ENCODE peak calls at places on chromosomes 5 and 9, in five cellular contexts. U is IMR-90, J is adrenal gland, T is left ventricle myocardium inferior, K is pancreas. P is an unnamed sample.

GRCh38 chr5:75611324-75612210 is at the start of gene ANKDD1B:
- DNase-seq in U (peak), J (peak), T (no peak), K (peak), P (peak)

GRCh38 chr5:117682416-117682815 is 1107.8 kb upstream of the SEMA6A start:
- DNase-seq in U (peak), J (no peak), T (no peak), K (no peak), P (no peak)

GRCh38 chr9:119368179-119368578 is 1.1 kb downstream of the BRINP1 start:
- DNase-seq in U (no peak), J (no peak), T (no peak), K (no peak), P (no peak)

GRCh38 chr5:163914911-163915310 is 409.5 kb downstream of the MAT2B start:
- DNase-seq in U (no peak), J (no peak), T (no peak), K (peak), P (peak)

GRCh38 chr5:87437724-87438123 is 25.0 kb upstream of the CCNH start:
- DNase-seq in U (no peak), J (no peak), T (no peak), K (no peak), P (no peak)

GRCh38 chr9:108626743-108627142 is 229.0 kb downstream of the ACTL7B start:
- DNase-seq in U (no peak), J (no peak), T (no peak), K (peak), P (no peak)

GRCh38 chr5:61018102-61018501 is 73.1 kb downstream of the NDUFAF2 start:
- DNase-seq in U (no peak), J (no peak), T (no peak), K (no peak), P (no peak)

GRCh38 chr9:101026824-101027223 is 1.7 kb upstream of the PLPPR1 start:
- DNase-seq in U (no peak), J (no peak), T (no peak), K (no peak), P (peak)

GRCh38 chr9:136804509-136805206 is 3.1 kb upstream of the RABL6 start:
- DNase-seq in U (no peak), J (no peak), T (no peak), K (peak), P (no peak)

GRCh38 chr9:122318284-122318683 is 52.5 kb upstream of the PTGS1 start:
- DNase-seq in U (no peak), J (no peak), T (no peak), K (no peak), P (no peak)

GRCh38 chr9:37100750-37101149 is 19.6 kb upstream of the ZCCHC7 start:
- DNase-seq in U (no peak), J (no peak), T (no peak), K (no peak), P (no peak)

GRCh38 chr5:12292610-12293204 is 388.5 kb upstream of the CTNND2 start:
- DNase-seq in U (no peak), J (no peak), T (no peak), K (no peak), P (peak)

GRCh38 chr9:113953541-113953940 is 77.4 kb downstream of the ZNF618 start:
- DNase-seq in U (peak), J (no peak), T (no peak), K (no peak), P (peak)

DNA sequence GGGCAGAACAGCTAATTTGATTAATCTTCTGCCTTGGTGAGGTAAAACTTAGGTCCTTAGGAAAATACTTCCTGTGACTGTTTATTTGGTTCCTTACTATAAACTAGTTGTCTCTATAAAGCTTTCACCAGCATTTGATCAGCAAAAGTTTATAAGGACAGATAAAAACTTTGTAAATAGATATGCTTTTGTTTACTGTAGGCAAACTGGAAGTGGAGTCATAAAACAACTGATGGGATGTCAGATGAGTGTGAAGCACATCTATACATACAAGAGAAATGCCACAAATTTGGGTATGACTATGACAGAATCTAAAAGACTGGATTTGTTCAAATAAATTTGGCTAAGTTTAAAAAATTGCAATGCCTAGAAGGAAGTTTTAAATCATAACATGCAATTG is 5.5 kb downstream of the PTGER4 start:
- DNase-seq in U (no peak), J (no peak), T (no peak), K (no peak), P (no peak)
- H3K4me3 ChIP-seq in U (no peak), J (peak), T (peak), K (no peak), P (no peak)

GRCh38 chr9:10855847-10856246 is 243.0 kb upstream of the PTPRD start:
- DNase-seq in U (no peak), J (no peak), T (no peak), K (no peak), P (peak)
- TF ChIP-seq CTCF in U (no peak), J (peak), T (no peak), K (no peak), P (peak)

GRCh38 chr5:142110988-142111687 is 2.6 kb downstream of the NDFIP1 start:
- DNase-seq in U (no peak), J (no peak), T (no peak), K (no peak), P (no peak)
- H3K4me3 ChIP-seq in U (no peak), J (peak), T (peak), K (no peak), P (no peak)

DNA sequence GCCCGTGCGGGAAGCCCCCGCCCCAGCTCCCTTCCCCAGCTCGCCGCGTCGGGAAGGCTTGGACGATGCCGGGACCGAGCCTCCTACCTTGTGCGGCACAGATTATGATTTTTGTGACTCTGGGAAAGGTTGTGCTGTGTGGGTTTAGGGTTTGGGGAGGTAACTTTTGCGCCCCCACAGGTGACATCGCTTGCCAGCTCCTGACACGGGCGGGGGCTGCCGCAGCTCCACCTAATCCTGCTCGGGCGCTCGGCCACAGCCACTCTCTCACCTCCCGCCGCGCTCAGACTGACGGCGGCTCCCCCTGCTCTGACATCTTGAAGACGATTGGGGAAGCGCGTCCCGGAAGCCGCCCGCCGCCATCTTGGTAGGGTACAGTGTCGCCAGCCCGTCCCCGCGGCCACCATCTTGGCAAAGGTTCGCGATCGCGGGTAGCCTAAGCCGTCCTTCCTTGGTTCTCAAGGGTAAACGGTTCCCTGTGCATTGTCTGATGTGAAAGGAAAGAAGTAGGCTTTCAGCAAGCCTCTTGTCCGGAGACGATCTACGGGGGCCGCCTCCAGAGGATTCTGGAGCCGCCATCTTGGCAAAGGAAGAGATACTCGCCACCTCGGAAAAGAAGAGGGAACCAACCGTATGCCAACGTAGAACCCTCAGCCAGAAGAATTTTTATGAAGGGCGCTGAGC is 1.7 kb upstream of the NR3C1 start:
- DNase-seq in U (peak), J (peak), T (peak), K (peak), P (peak)
- TF ChIP-seq CTCF in U (no peak), J (peak), T (no peak), K (no peak), P (peak)

GRCh38 chr5:68288756-68289134 is 73.2 kb downstream of the PIK3R1 start:
- DNase-seq in U (no peak), J (peak), T (peak), K (peak), P (no peak)
- H3K4me3 ChIP-seq in U (peak), J (peak), T (peak), K (peak), P (peak)

DNA sequence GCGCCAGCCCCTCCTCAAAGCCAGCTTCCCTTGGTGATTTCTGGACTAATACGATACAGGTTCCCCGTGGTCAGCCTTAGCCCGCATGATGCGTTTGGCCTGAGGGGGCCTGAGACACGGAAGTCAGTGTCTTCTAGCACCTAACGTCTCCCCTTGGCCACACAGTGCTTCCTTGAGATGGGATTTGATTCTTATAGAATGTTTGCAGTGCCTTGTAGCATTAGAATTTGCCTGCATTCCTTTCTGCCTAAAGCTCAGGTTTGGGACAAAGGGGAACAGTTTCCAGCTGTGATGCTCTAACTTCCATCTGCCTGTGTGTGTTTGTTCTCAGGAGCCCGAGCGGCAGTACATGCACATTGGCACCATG is 34.4 kb downstream of the CFAP90 start:
- DNase-seq in U (no peak), J (no peak), T (no peak), K (no peak), P (no peak)
- TF ChIP-seq CTCF in U (no peak), J (no peak), T (no peak), K (no peak), P (no peak)

GRCh38 chr9:131915181-131915580 is 164.5 kb downstream of the MED27 start:
- DNase-seq in U (peak), J (no peak), T (no peak), K (no peak), P (peak)

GRCh38 chr9:131923766-131924165 is 155.9 kb downstream of the MED27 start:
- DNase-seq in U (peak), J (no peak), T (no peak), K (no peak), P (no peak)

GRCh38 chr9:131917009-131917408 is 162.7 kb downstream of the MED27 start:
- DNase-seq in U (no peak), J (no peak), T (no peak), K (no peak), P (no peak)

GRCh38 chr9:131923132-131923671 is 156.5 kb downstream of the MED27 start:
- DNase-seq in U (no peak), J (no peak), T (no peak), K (no peak), P (no peak)

DNA sequence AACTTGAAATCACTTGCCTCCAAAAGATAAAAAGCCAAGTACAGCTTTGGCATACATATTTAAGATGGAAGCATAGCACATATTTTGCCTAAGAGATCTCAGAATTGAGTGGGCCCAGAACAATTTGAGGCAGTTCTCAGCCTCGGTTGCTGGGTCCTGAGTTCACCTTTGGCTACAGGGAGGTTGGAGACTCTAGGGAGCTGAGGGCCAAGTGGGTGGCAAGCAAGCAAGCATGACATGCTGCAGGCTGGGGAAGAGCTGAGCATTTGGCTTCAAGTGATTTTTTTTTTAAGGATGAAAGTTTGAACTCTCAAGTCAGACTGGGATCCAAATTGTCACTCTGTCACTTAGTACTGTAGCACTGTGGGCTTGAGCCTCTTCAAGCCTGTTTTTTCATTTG is 160.5 kb downstream of the MED27 start:
- DNase-seq in U (no peak), J (no peak), T (no peak), K (no peak), P (no peak)
- H3K4me3 ChIP-seq in U (no peak), J (no peak), T (no peak), K (no peak), P (no peak)

DNA sequence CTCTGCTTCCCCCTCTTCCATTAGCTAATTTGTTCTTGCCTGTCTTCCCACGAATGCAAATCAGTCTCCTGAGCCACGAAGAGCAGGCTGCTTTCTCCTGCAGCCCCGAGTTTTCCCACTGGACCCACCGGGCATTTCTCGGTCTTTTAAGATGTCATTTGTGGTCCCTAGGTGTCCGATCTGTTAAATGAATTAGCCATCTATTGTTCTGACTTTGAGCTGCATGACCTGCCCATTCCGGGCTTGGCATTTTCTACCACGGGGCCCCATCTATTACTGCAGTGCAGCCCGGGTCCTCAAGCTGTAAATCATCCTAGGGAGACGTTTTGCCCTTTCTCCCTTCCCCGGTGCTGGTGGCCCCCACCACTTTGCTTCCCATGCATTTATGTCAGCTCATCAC is 405.3 kb downstream of the IRX1 start:
- DNase-seq in U (no peak), J (no peak), T (no peak), K (no peak), P (no peak)
- TF ChIP-seq CTCF in U (no peak), J (no peak), T (no peak), K (no peak), P (no peak)

DNA sequence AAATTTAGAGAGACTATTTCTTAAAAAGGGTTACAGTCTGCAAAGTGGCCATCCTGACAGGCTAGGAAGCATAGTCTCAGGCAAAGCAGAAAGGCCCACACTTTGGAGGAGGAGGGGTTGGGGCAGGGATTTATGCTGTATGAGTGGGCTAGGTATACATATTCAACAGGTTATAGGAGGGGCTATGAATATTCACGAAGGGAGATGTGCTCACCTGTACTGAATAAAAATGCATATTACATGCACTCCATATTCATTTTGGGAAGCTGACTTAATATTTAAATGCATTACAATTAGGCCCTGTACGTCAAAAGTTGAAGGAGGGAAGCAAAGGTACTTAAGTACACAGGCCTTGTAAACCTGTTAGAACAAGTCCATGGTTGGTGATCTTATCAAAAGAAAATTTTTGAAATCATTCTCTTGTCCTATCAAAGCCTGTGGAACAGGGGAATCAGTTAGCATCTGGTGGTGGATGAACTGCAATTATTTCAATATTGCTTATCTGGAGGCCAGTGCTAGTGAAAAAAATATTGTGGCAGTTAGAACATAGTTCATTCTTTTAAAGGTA is 1.6 kb downstream of the CENPP start:
- DNase-seq in U (no peak), J (no peak), T (no peak), K (no peak), P (peak)
- H3K4me3 ChIP-seq in U (no peak), J (no peak), T (no peak), K (no peak), P (no peak)

DNA sequence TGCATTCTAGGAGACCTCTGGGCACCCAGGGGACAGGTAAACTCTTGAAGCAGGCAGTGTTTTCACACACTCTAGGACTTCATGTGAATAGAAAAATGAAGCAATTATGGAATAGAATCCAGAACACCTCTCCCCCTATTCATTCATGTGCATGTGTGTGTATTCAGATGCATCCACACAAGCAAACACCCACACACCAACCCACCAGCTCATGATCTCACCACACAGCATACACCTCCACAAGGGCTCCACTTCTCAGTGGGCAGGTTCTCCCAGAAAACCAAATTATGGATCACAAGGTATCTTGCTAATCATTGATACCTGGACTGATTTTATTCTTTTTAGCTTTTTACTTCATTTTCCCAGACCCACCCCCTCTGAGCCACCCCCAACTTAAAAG is 21.2 kb upstream of the HSD17B3 start:
- DNase-seq in U (no peak), J (no peak), T (no peak), K (no peak), P (no peak)
- TF ChIP-seq CTCF in U (no peak), J (no peak), T (no peak), K (no peak), P (no peak)